ENCODE peak calls at places on chromosomes 16 and 17, in seven cellular contexts. J, K, B, C, G, O and H are unnamed samples. For H3K36me3, the result is how much of the 10 kb centered on the place peaks cover.

GRCh38 chr16:67857547-67858233 is 10.2 kb upstream of the CENPT start:
- DNase-seq in J (peak), K (peak), B (peak), C (peak), G (no peak), O (no peak), H (peak)

GRCh38 chr16:88617268-88618031 is 20.9 kb upstream of the IL17C start:
- DNase-seq in J (no peak), K (no peak), B (no peak), C (no peak), G (peak), O (no peak), H (no peak)

GRCh38 chr17:74351552-74352210 is 10.0 kb downstream of the BTBD17 start:
- DNase-seq in J (no peak), K (no peak), B (no peak), C (no peak), G (peak), O (no peak), H (no peak)

GRCh38 chr17:1940810-1941185 is 84.3 kb downstream of the RTN4RL1 start:
- DNase-seq in J (no peak), K (no peak), B (no peak), C (no peak), G (no peak), O (no peak), H (no peak)

GRCh38 chr17:1179635-1180433 is at the start of gene ABR:
- DNase-seq in J (no peak), K (peak), B (peak), C (no peak), G (peak), O (no peak), H (no peak)

GRCh38 chr17:73720187-73720834 is 76.1 kb upstream of the SDK2 start:
- DNase-seq in J (no peak), K (no peak), B (no peak), C (no peak), G (peak), O (no peak), H (no peak)

GRCh38 chr16:74724820-74725549 is 24.3 kb upstream of the MLKL start:
- DNase-seq in J (no peak), K (no peak), B (no peak), C (no peak), G (peak), O (no peak), H (no peak)

GRCh38 chr16:24445216-24445615 is 94.2 kb upstream of the RBBP6 start:
- DNase-seq in J (no peak), K (no peak), B (no peak), C (no peak), G (no peak), O (no peak), H (no peak)

DNA sequence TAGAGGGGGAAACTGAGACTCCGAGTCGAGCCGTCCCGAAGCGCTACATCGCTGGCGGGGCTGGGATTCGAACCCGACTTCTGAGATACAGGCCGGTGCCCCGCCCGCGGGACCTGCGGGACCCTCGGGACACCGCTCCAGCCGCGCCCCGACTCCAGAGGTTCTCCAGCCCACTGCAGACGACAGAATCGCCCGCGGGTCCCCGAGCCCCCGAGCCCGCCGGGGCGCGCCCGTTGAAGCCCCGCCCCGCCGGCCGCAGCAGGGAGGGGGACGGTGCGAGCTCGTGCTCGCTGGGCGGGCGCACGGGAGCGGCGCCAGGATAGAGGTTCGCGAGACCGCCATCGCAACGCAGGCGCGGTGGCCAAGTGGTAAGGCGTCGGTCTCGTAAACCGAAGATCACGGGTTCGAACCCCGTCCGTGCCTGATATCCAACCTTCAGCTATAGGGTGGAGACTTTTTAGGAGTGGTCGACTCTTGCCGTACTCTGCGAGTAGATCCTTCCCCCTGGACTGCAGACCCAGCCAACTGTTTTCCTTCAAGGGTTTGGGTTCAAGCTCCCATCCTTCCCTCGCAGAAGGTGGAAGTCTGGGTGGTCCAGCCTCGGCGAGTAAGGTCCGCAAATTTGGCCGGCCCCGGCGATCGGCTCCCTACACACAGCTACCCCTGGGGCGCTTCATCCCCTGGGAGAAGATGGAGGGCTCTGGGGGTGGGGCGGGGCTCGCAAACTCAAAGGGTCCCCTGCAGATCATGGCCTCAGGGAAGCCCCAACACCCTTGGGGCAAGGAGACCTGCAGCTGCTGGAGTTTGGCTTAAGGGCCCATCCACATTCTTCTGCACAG is 214.6 kb downstream of the MRTFB start:
- DNase-seq in J (peak), K (peak), B (peak), C (peak), G (peak), O (no peak), H (peak)
- TF ChIP-seq POLR2A in J (no peak), K (no peak), B (no peak), C (peak), G (no peak), O (peak), H (peak)

GRCh38 chr17:40937384-40937819 is at the start of gene KRT23:
- DNase-seq in J (peak), K (no peak), B (no peak), C (no peak), G (peak), O (no peak), H (no peak)
- H3K4me3 ChIP-seq in J (no peak), K (no peak), B (no peak), C (no peak), G (no peak), O (no peak), H (no peak)

GRCh38 chr17:17865035-17865434 is 28.2 kb upstream of the SREBF1 start:
- DNase-seq in J (no peak), K (no peak), B (no peak), C (no peak), G (no peak), O (no peak), H (no peak)
- H3K36me3 ChIP-seq in J (under half), K (under half), B (under half), C (under half), G (under half), O (under half), H (under half)

DNA sequence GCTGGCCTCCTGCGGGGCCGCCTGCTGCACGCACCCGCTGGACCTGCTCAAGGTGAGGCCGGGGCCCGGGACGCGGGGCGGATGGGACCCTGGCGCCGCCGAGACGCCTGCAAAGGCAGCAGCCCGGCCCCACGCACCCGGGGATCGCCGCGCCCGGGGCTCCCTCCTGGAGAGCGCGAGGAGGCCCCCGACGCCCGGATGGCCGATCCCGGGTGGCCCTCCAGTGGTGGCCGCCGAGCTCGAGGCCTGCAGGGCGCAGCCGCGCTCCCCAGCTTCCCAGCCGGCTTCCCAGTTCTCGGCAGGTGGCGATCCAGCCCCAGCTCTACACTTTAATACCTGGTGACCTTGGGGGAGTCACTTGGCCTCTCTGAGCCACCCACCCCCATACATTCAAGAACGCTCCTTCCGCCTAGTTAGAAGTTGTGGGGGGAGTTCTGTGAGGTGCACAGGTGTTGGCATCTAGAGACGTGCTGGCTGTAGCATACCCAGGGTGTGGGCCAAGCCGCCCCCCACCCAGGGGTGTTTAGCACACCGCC is 452 bp downstream of the SLC25A10 start:
- DNase-seq in J (peak), K (no peak), B (no peak), C (no peak), G (no peak), O (no peak), H (peak)
- TF ChIP-seq POLR2A in J (no peak), K (no peak), B (no peak), C (no peak), G (no peak), O (no peak), H (no peak)

GRCh38 chr17:36731806-36732205 is 130.4 kb downstream of the MRM1 start:
- DNase-seq in J (no peak), K (no peak), B (no peak), C (no peak), G (no peak), O (no peak), H (no peak)
- H3K4me3 ChIP-seq in J (no peak), K (no peak), B (no peak), C (no peak), G (no peak), O (no peak), H (no peak)

GRCh38 chr16:29702307-29702706 is 23.3 kb downstream of the QPRT start:
- DNase-seq in J (no peak), K (no peak), B (no peak), C (no peak), G (no peak), O (no peak), H (no peak)
- H3K36me3 ChIP-seq in J (under half), K (under half), B (under half), C (under half), G (under half), O (under half), H (under half)

DNA sequence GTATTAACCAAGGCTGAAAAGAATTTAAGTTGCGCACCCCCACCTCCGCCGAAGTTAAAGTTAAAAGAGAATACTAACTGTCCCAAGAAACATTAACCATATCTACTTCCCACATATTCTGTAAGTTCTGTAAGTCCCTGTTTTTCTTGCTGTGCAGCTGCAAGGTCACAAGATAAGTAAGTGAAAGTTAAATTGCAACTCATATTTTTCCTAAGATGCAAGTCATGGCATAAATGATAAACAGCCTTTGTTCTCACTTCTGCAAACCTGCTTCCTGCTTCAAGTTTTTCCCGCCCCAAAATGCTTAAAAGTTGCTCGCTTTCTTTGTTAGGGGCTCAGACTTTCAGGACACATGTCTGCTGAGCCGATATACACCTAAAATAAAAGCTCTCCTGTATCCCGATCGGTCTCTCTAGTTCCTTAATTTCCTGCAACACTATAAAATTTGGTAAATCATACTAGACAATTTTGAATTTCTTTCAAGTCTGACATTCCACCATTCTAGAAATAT is 32.6 kb upstream of the ABCA9 start:
- DNase-seq in J (peak), K (no peak), B (peak), C (no peak), G (no peak), O (no peak), H (no peak)
- TF ChIP-seq POLR2A in J (no peak), K (no peak), B (no peak), C (no peak), G (no peak), O (no peak), H (no peak)

DNA sequence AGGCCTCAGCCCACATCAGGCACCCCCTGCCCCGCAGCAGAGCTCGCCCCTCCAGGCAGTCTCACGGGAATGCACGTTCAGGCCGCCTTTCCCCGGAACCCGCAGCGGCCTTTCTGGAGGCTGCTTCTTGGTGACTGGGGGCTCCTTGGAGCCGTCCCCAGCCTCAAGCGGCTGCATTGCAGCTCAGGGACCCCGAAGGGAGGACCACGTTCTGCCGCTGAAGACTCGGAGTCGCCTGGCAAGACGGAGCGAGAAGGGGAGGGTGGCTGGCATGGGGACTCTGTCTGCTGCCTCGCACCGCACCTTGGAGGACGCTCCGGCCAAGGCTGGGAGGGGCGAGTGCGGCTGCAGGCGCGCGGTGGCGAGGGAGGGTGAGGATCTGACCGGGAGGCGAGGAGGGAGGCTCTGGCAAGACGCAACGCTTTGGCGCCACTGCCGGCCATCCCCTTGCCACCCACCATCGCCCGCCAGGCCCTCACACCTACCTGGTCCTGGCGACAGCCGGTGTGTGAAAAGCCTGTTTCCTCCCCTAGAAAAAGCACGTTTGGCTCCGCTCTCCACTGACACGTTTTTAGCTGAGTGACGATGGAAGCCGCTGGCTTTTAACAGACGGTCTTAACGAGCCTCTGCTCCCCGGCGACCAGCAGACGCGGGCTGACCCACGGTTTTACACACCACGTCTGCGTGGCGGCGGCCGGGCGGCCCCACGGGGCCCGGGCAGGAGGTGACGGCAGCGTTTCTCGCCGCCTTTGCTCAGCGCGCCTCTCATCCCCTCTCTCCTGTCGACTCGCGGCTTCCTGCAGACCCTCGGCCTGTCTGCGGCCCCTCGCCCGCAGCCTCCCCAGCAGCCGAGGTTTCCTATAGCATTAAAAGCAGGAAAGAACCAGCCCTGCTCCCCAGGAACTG is 16.7 kb upstream of the GNG13 start:
- DNase-seq in J (no peak), K (no peak), B (no peak), C (no peak), G (peak), O (no peak), H (no peak)
- H3K4me3 ChIP-seq in J (no peak), K (no peak), B (no peak), C (no peak), G (no peak), O (no peak), H (no peak)

GRCh38 chr16:48029768-48030167 is 126.0 kb downstream of the ABCC12 start:
- DNase-seq in J (no peak), K (no peak), B (no peak), C (no peak), G (no peak), O (no peak), H (no peak)
- H3K36me3 ChIP-seq in J (under half), K (under half), B (under half), C (under half), G (under half), O (under half), H (under half)

GRCh38 chr16:668519-669171 is 713 bp downstream of the RHOT2 start:
- DNase-seq in J (no peak), K (no peak), B (peak), C (no peak), G (peak), O (no peak), H (no peak)
- TF ChIP-seq POLR2A in J (no peak), K (no peak), B (no peak), C (no peak), G (no peak), O (no peak), H (no peak)